ENCODE peak calls at places on chromosomes 11 and 22, in nine cellular contexts. One of them, this sample, is unnamed.

GRCh38 chr11:95335989-95336388 is 105.0 kb upstream of the SESN3 start:
- DNase-seq in H7: peak
- DNase-seq in cardiac muscle cell: no peak
- DNase-seq in naive thymus-derived CD4-positive, alpha-beta T cell: no peak
- DNase-seq in fibroblast of mammary gland: no peak
- DNase-seq in adrenal gland: no peak
- DNase-seq in CD8-positive, alpha-beta T cell: no peak
- DNase-seq in IMR-90: no peak
- DNase-seq in upper lobe of left lung: no peak
- DNase-seq in this sample: no peak

GRCh38 chr22:50481440-50482106 is at the start of gene ADM2:
- DNase-seq in cardiac muscle cell: peak
- DNase-seq in IMR-90: no peak
- DNase-seq in fibroblast of mammary gland: no peak
- DNase-seq in H7: peak
- DNase-seq in upper lobe of left lung: peak
- DNase-seq in CD8-positive, alpha-beta T cell: peak
- DNase-seq in adrenal gland: no peak
- DNase-seq in naive thymus-derived CD4-positive, alpha-beta T cell: peak
- DNase-seq in this sample: peak

GRCh38 chr11:75490221-75491181 is 35.2 kb downstream of the GDPD5 start:
- DNase-seq in naive thymus-derived CD4-positive, alpha-beta T cell: no peak
- DNase-seq in upper lobe of left lung: no peak
- DNase-seq in fibroblast of mammary gland: no peak
- DNase-seq in H7: peak
- DNase-seq in IMR-90: peak
- DNase-seq in adrenal gland: no peak
- DNase-seq in cardiac muscle cell: peak
- DNase-seq in CD8-positive, alpha-beta T cell: no peak
- DNase-seq in this sample: no peak

GRCh38 chr22:41383085-41383484 is 1.3 kb downstream of the TEF start:
- DNase-seq in upper lobe of left lung: no peak
- DNase-seq in H7: no peak
- DNase-seq in cardiac muscle cell: no peak
- DNase-seq in CD8-positive, alpha-beta T cell: no peak
- DNase-seq in naive thymus-derived CD4-positive, alpha-beta T cell: no peak
- DNase-seq in adrenal gland: no peak
- DNase-seq in fibroblast of mammary gland: no peak
- DNase-seq in IMR-90: no peak
- DNase-seq in this sample: no peak

GRCh38 chr22:48351376-48352085 is 1476.1 kb downstream of the BRD1 start:
- DNase-seq in cardiac muscle cell: no peak
- DNase-seq in IMR-90: no peak
- DNase-seq in naive thymus-derived CD4-positive, alpha-beta T cell: no peak
- DNase-seq in H7: no peak
- DNase-seq in fibroblast of mammary gland: no peak
- DNase-seq in upper lobe of left lung: no peak
- DNase-seq in adrenal gland: no peak
- DNase-seq in CD8-positive, alpha-beta T cell: no peak
- DNase-seq in this sample: no peak

GRCh38 chr22:32080904-32081303 is 37.8 kb downstream of the SLC5A1 start:
- DNase-seq in adrenal gland: peak
- DNase-seq in upper lobe of left lung: no peak
- DNase-seq in fibroblast of mammary gland: peak
- DNase-seq in naive thymus-derived CD4-positive, alpha-beta T cell: no peak
- DNase-seq in IMR-90: peak
- DNase-seq in CD8-positive, alpha-beta T cell: no peak
- DNase-seq in H7: peak
- DNase-seq in cardiac muscle cell: peak
- DNase-seq in this sample: peak

GRCh38 chr11:27293500-27294417 is 69.3 kb downstream of the CCDC34 start:
- DNase-seq in cardiac muscle cell: peak
- DNase-seq in adrenal gland: no peak
- DNase-seq in IMR-90: peak
- DNase-seq in naive thymus-derived CD4-positive, alpha-beta T cell: no peak
- DNase-seq in upper lobe of left lung: no peak
- DNase-seq in CD8-positive, alpha-beta T cell: no peak
- DNase-seq in fibroblast of mammary gland: peak
- DNase-seq in H7: no peak
- DNase-seq in this sample: no peak

GRCh38 chr11:61718613-61719302 is 33.7 kb upstream of the MYRF start:
- DNase-seq in adrenal gland: no peak
- DNase-seq in naive thymus-derived CD4-positive, alpha-beta T cell: no peak
- DNase-seq in CD8-positive, alpha-beta T cell: no peak
- DNase-seq in H7: peak
- DNase-seq in IMR-90: peak
- DNase-seq in cardiac muscle cell: peak
- DNase-seq in fibroblast of mammary gland: peak
- DNase-seq in upper lobe of left lung: no peak
- DNase-seq in this sample: no peak

GRCh38 chr22:39592104-39593060 is 21.8 kb downstream of the CACNA1I start:
- DNase-seq in upper lobe of left lung: peak
- DNase-seq in H7: no peak
- DNase-seq in cardiac muscle cell: peak
- DNase-seq in adrenal gland: peak
- DNase-seq in IMR-90: peak
- DNase-seq in fibroblast of mammary gland: peak
- DNase-seq in naive thymus-derived CD4-positive, alpha-beta T cell: no peak
- DNase-seq in CD8-positive, alpha-beta T cell: no peak
- DNase-seq in this sample: no peak

GRCh38 chr11:122671270-122671906 is 15.9 kb downstream of the UBASH3B start:
- DNase-seq in adrenal gland: no peak
- DNase-seq in CD8-positive, alpha-beta T cell: no peak
- DNase-seq in cardiac muscle cell: peak
- DNase-seq in IMR-90: peak
- DNase-seq in H7: no peak
- DNase-seq in fibroblast of mammary gland: peak
- DNase-seq in upper lobe of left lung: no peak
- DNase-seq in naive thymus-derived CD4-positive, alpha-beta T cell: no peak
- DNase-seq in this sample: no peak

GRCh38 chr11:119856681-119857485 is 127.9 kb upstream of the NECTIN1 start:
- DNase-seq in IMR-90: no peak
- DNase-seq in CD8-positive, alpha-beta T cell: no peak
- DNase-seq in H7: no peak
- DNase-seq in upper lobe of left lung: no peak
- DNase-seq in naive thymus-derived CD4-positive, alpha-beta T cell: no peak
- DNase-seq in cardiac muscle cell: no peak
- DNase-seq in fibroblast of mammary gland: no peak
- DNase-seq in adrenal gland: no peak
- DNase-seq in this sample: no peak

GRCh38 chr11:70661763-70662501 is 263.6 kb downstream of the CTTN start:
- DNase-seq in CD8-positive, alpha-beta T cell: no peak
- DNase-seq in IMR-90: peak
- DNase-seq in naive thymus-derived CD4-positive, alpha-beta T cell: no peak
- DNase-seq in fibroblast of mammary gland: peak
- DNase-seq in H7: peak
- DNase-seq in adrenal gland: no peak
- DNase-seq in cardiac muscle cell: peak
- DNase-seq in upper lobe of left lung: no peak
- DNase-seq in this sample: no peak

GRCh38 chr22:44080936-44081853 is 57.1 kb downstream of the PARVB start:
- DNase-seq in upper lobe of left lung: peak
- DNase-seq in IMR-90: peak
- DNase-seq in naive thymus-derived CD4-positive, alpha-beta T cell: peak
- DNase-seq in cardiac muscle cell: peak
- DNase-seq in fibroblast of mammary gland: peak
- DNase-seq in H7: peak
- DNase-seq in CD8-positive, alpha-beta T cell: peak
- DNase-seq in adrenal gland: peak
- DNase-seq in this sample: peak

GRCh38 chr11:59550842-59551650 is 39.7 kb downstream of the OR4D9 start:
- DNase-seq in CD8-positive, alpha-beta T cell: peak
- DNase-seq in naive thymus-derived CD4-positive, alpha-beta T cell: peak
- DNase-seq in cardiac muscle cell: peak
- DNase-seq in IMR-90: peak
- DNase-seq in adrenal gland: peak
- DNase-seq in H7: no peak
- DNase-seq in upper lobe of left lung: peak
- DNase-seq in fibroblast of mammary gland: peak
- DNase-seq in this sample: peak

GRCh38 chr11:119316017-119316728 is 757 bp downstream of the MCAM start:
- DNase-seq in IMR-90: no peak
- DNase-seq in CD8-positive, alpha-beta T cell: no peak
- DNase-seq in naive thymus-derived CD4-positive, alpha-beta T cell: no peak
- DNase-seq in H7: peak
- DNase-seq in cardiac muscle cell: no peak
- DNase-seq in upper lobe of left lung: no peak
- DNase-seq in adrenal gland: peak
- DNase-seq in fibroblast of mammary gland: no peak
- DNase-seq in this sample: no peak

GRCh38 chr22:29824677-29825076 is 13.4 kb downstream of the ASCC2 start:
- DNase-seq in IMR-90: no peak
- DNase-seq in CD8-positive, alpha-beta T cell: no peak
- DNase-seq in adrenal gland: peak
- DNase-seq in naive thymus-derived CD4-positive, alpha-beta T cell: no peak
- DNase-seq in fibroblast of mammary gland: no peak
- DNase-seq in H7: no peak
- DNase-seq in upper lobe of left lung: no peak
- DNase-seq in cardiac muscle cell: no peak
- DNase-seq in this sample: peak

GRCh38 chr22:20060700-20061480 is 19.2 kb upstream of the DGCR8 start:
- DNase-seq in fibroblast of mammary gland: no peak
- DNase-seq in CD8-positive, alpha-beta T cell: no peak
- DNase-seq in adrenal gland: no peak
- DNase-seq in upper lobe of left lung: no peak
- DNase-seq in IMR-90: no peak
- DNase-seq in naive thymus-derived CD4-positive, alpha-beta T cell: no peak
- DNase-seq in cardiac muscle cell: no peak
- DNase-seq in H7: peak
- DNase-seq in this sample: no peak
- H3K4me3 ChIP-seq in fibroblast of mammary gland: no peak
- H3K4me3 ChIP-seq in CD8-positive, alpha-beta T cell: no peak
- H3K4me3 ChIP-seq in adrenal gland: no peak
- H3K4me3 ChIP-seq in upper lobe of left lung: no peak
- H3K4me3 ChIP-seq in IMR-90: no peak
- H3K4me3 ChIP-seq in naive thymus-derived CD4-positive, alpha-beta T cell: no peak
- H3K4me3 ChIP-seq in cardiac muscle cell: no peak
- H3K4me3 ChIP-seq in H7: no peak
- H3K4me3 ChIP-seq in this sample: no peak

GRCh38 chr11:1310772-1311468 is 1.5 kb upstream of the TOLLIP start:
- DNase-seq in cardiac muscle cell: no peak
- DNase-seq in IMR-90: no peak
- DNase-seq in adrenal gland: no peak
- DNase-seq in upper lobe of left lung: no peak
- DNase-seq in CD8-positive, alpha-beta T cell: peak
- DNase-seq in naive thymus-derived CD4-positive, alpha-beta T cell: no peak
- DNase-seq in H7: peak
- DNase-seq in fibroblast of mammary gland: no peak
- DNase-seq in this sample: no peak
- H3K4me3 ChIP-seq in cardiac muscle cell: no peak
- H3K4me3 ChIP-seq in IMR-90: no peak
- H3K4me3 ChIP-seq in adrenal gland: no peak
- H3K4me3 ChIP-seq in upper lobe of left lung: peak
- H3K4me3 ChIP-seq in CD8-positive, alpha-beta T cell: peak
- H3K4me3 ChIP-seq in naive thymus-derived CD4-positive, alpha-beta T cell: peak
- H3K4me3 ChIP-seq in H7: no peak
- H3K4me3 ChIP-seq in fibroblast of mammary gland: no peak
- H3K4me3 ChIP-seq in this sample: peak

DNA sequence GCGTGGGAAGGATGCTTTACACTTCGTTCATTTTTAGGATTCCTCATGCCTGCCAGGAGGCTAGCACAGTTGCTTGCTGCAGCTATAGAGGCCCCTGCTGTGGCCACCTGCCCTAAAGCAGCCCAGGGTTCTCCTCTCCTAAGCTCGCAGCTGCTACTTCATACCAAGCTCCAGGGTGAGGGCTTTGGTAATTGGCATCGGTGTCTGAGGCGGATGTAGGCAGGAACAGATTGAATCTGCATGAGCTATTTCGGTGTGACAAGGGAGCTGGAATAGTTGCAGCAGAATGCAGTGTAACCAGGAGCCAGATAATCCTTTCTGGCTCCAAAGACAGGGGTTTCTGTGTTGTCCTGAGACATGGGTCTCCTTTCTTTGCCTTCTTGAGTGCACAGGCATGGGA is 133.1 kb downstream of the MICAL2 start:
- DNase-seq in IMR-90: no peak
- DNase-seq in adrenal gland: no peak
- DNase-seq in CD8-positive, alpha-beta T cell: no peak
- DNase-seq in fibroblast of mammary gland: no peak
- DNase-seq in H7: no peak
- DNase-seq in naive thymus-derived CD4-positive, alpha-beta T cell: no peak
- DNase-seq in upper lobe of left lung: no peak
- DNase-seq in cardiac muscle cell: no peak
- DNase-seq in this sample: no peak
- H3K4me3 ChIP-seq in IMR-90: no peak
- H3K4me3 ChIP-seq in adrenal gland: no peak
- H3K4me3 ChIP-seq in CD8-positive, alpha-beta T cell: no peak
- H3K4me3 ChIP-seq in fibroblast of mammary gland: no peak
- H3K4me3 ChIP-seq in H7: no peak
- H3K4me3 ChIP-seq in naive thymus-derived CD4-positive, alpha-beta T cell: no peak
- H3K4me3 ChIP-seq in upper lobe of left lung: no peak
- H3K4me3 ChIP-seq in cardiac muscle cell: no peak
- H3K4me3 ChIP-seq in this sample: no peak

GRCh38 chr11:656866-657265 is 19.8 kb downstream of the DRD4 start:
- DNase-seq in cardiac muscle cell: no peak
- DNase-seq in naive thymus-derived CD4-positive, alpha-beta T cell: no peak
- DNase-seq in fibroblast of mammary gland: no peak
- DNase-seq in H7: peak
- DNase-seq in CD8-positive, alpha-beta T cell: no peak
- DNase-seq in IMR-90: no peak
- DNase-seq in adrenal gland: no peak
- DNase-seq in upper lobe of left lung: no peak
- DNase-seq in this sample: no peak

GRCh38 chr11:650482-650881 is 13.4 kb downstream of the DRD4 start:
- DNase-seq in CD8-positive, alpha-beta T cell: no peak
- DNase-seq in cardiac muscle cell: no peak
- DNase-seq in adrenal gland: no peak
- DNase-seq in IMR-90: peak
- DNase-seq in naive thymus-derived CD4-positive, alpha-beta T cell: no peak
- DNase-seq in H7: no peak
- DNase-seq in upper lobe of left lung: no peak
- DNase-seq in fibroblast of mammary gland: peak
- DNase-seq in this sample: no peak

GRCh38 chr11:655036-655726 is 18.1 kb downstream of the DRD4 start:
- DNase-seq in fibroblast of mammary gland: no peak
- DNase-seq in IMR-90: no peak
- DNase-seq in H7: no peak
- DNase-seq in adrenal gland: no peak
- DNase-seq in CD8-positive, alpha-beta T cell: no peak
- DNase-seq in cardiac muscle cell: no peak
- DNase-seq in upper lobe of left lung: no peak
- DNase-seq in naive thymus-derived CD4-positive, alpha-beta T cell: no peak
- DNase-seq in this sample: peak

GRCh38 chr11:656426-656825 is 19.4 kb downstream of the DRD4 start:
- DNase-seq in fibroblast of mammary gland: no peak
- DNase-seq in cardiac muscle cell: no peak
- DNase-seq in naive thymus-derived CD4-positive, alpha-beta T cell: no peak
- DNase-seq in adrenal gland: no peak
- DNase-seq in H7: peak
- DNase-seq in CD8-positive, alpha-beta T cell: no peak
- DNase-seq in IMR-90: no peak
- DNase-seq in upper lobe of left lung: no peak
- DNase-seq in this sample: no peak

GRCh38 chr11:653837-654236 is 16.8 kb downstream of the DRD4 start:
- DNase-seq in cardiac muscle cell: no peak
- DNase-seq in fibroblast of mammary gland: no peak
- DNase-seq in CD8-positive, alpha-beta T cell: no peak
- DNase-seq in IMR-90: no peak
- DNase-seq in upper lobe of left lung: no peak
- DNase-seq in H7: no peak
- DNase-seq in naive thymus-derived CD4-positive, alpha-beta T cell: no peak
- DNase-seq in adrenal gland: no peak
- DNase-seq in this sample: no peak
- H3K4me3 ChIP-seq in cardiac muscle cell: no peak
- H3K4me3 ChIP-seq in fibroblast of mammary gland: no peak
- H3K4me3 ChIP-seq in CD8-positive, alpha-beta T cell: no peak
- H3K4me3 ChIP-seq in IMR-90: no peak
- H3K4me3 ChIP-seq in upper lobe of left lung: no peak
- H3K4me3 ChIP-seq in H7: no peak
- H3K4me3 ChIP-seq in naive thymus-derived CD4-positive, alpha-beta T cell: no peak
- H3K4me3 ChIP-seq in adrenal gland: no peak
- H3K4me3 ChIP-seq in this sample: no peak